ENCODE peak calls at places on chromosomes 6 and 20, in four cellular contexts. K is iris pigment epithelial cell, H is GM19239, L is NCI-H82. W is an unnamed sample.

GRCh38 chr20:46210672-46211330 is 92.7 kb downstream of the CD40 start:
- DNase-seq in K (no peak), H (no peak), L (peak), W (no peak)

GRCh38 chr6:49087372-49087771 is 375.7 kb downstream of the MMUT start:
- DNase-seq in K (no peak), H (no peak), L (no peak), W (no peak)

GRCh38 chr6:165729307-165729936 is 66.4 kb upstream of the PDE10A start:
- DNase-seq in K (no peak), H (peak), L (peak), W (no peak)

GRCh38 chr6:155495011-155495768 is 39.6 kb upstream of the NOX3 start:
- DNase-seq in K (peak), H (no peak), L (peak), W (no peak)

GRCh38 chr20:1809121-1809520 is 86.1 kb upstream of the SIRPA start:
- DNase-seq in K (peak), H (no peak), L (no peak), W (no peak)

GRCh38 chr20:62702886-62703852 is 5.5 kb upstream of the NTSR1 start:
- DNase-seq in K (peak), H (no peak), L (no peak), W (no peak)

GRCh38 chr6:56756219-56756789 is 113.6 kb upstream of the DST start:
- DNase-seq in K (no peak), H (no peak), L (peak), W (no peak)

GRCh38 chr20:61930776-61931475 is 134.8 kb downstream of the TAF4 start:
- DNase-seq in K (no peak), H (no peak), L (no peak), W (no peak)

GRCh38 chr20:17848649-17849048 is 119.9 kb downstream of the SNX5 start:
- DNase-seq in K (no peak), H (no peak), L (no peak), W (no peak)

GRCh38 chr20:4667371-4667773 is 54.3 kb upstream of the PRND start:
- DNase-seq in K (no peak), H (no peak), L (peak), W (no peak)

GRCh38 chr6:168264593-168265335 is 54.8 kb downstream of the DACT2 start:
- DNase-seq in K (no peak), H (no peak), L (no peak), W (no peak)

GRCh38 chr20:8583209-8584106 is 451.4 kb downstream of the PLCB1 start:
- DNase-seq in K (peak), H (no peak), L (no peak), W (no peak)

GRCh38 chr20:7272512-7272911 is 505.0 kb downstream of the BMP2 start:
- DNase-seq in K (peak), H (no peak), L (peak), W (no peak)

GRCh38 chr20:7924692-7925091 is 15.6 kb downstream of the HAO1 start:
- DNase-seq in K (peak), H (no peak), L (no peak), W (no peak)

GRCh38 chr20:36833275-36834020 is 42.5 kb upstream of the TLDC2 start:
- DNase-seq in K (peak), H (no peak), L (peak), W (no peak)

GRCh38 chr6:63527658-63528514 is 44.4 kb upstream of the LOC128125822 start:
- DNase-seq in K (peak), H (no peak), L (no peak), W (peak)

GRCh38 chr6:122947355-122947754 is 48.7 kb upstream of the CLVS2 start:
- DNase-seq in K (peak), H (no peak), L (peak), W (no peak)

GRCh38 chr6:15113587-15113986 is 132.3 kb upstream of the JARID2 start:
- DNase-seq in K (no peak), H (no peak), L (no peak), W (no peak)

GRCh38 chr6:131199568-131200272 is 64.5 kb downstream of the AKAP7 start:
- DNase-seq in K (peak), H (peak), L (peak), W (no peak)

GRCh38 chr6:143125455-143125854 is 64.8 kb downstream of the AIG1 start:
- DNase-seq in K (no peak), H (no peak), L (peak), W (no peak)

GRCh38 chr20:19114410-19114809 is 98.0 kb upstream of the SLC24A3 start:
- DNase-seq in K (no peak), H (no peak), L (no peak), W (peak)

GRCh38 chr6:9646346-9647042 is 768.4 kb downstream of the TFAP2A start:
- DNase-seq in K (peak), H (no peak), L (no peak), W (peak)

GRCh38 chr6:2850480-2851150 is 9.0 kb upstream of the SERPINB1 start:
- DNase-seq in K (peak), H (no peak), L (no peak), W (no peak)

GRCh38 chr20:23164176-23164601 is 78.1 kb upstream of the CD93 start:
- DNase-seq in K (no peak), H (no peak), L (no peak), W (no peak)

GRCh38 chr20:9068896-9069663 is at the start of gene PLCB4:
- DNase-seq in K (peak), H (no peak), L (peak), W (no peak)

GRCh38 chr20:52305843-52306242 is 114.3 kb upstream of the ZFP64 start:
- DNase-seq in K (no peak), H (no peak), L (no peak), W (no peak)

GRCh38 chr6:4021862-4022715 is 56.8 kb downstream of the FAM217A start:
- DNase-seq in K (peak), H (no peak), L (peak), W (no peak)

GRCh38 chr6:130945401-130945919 is 117.6 kb downstream of the EPB41L2 start:
- DNase-seq in K (peak), H (no peak), L (no peak), W (no peak)

GRCh38 chr6:151992091-151992490 is 184.6 kb downstream of the ESR1 start:
- DNase-seq in K (no peak), H (no peak), L (no peak), W (no peak)

GRCh38 chr6:158284340-158285210 is 27.7 kb upstream of the TULP4 start:
- DNase-seq in K (peak), H (no peak), L (peak), W (no peak)

GRCh38 chr20:44326391-44327159 is 10.3 kb upstream of the R3HDML start:
- DNase-seq in K (no peak), H (no peak), L (no peak), W (no peak)

GRCh38 chr20:15220009-15220656 is 882.7 kb upstream of the FLRT3 start:
- DNase-seq in K (no peak), H (no peak), L (no peak), W (no peak)

GRCh38 chr6:47737406-47737805 is 39.0 kb downstream of the ADGRF4 start:
- DNase-seq in K (no peak), H (no peak), L (no peak), W (no peak)

GRCh38 chr6:106084106-106084963 is 1.8 kb upstream of the PRDM1 start:
- DNase-seq in K (peak), H (no peak), L (peak), W (no peak)

GRCh38 chr6:79117752-79118151 is 39.7 kb upstream of the PHIP start:
- DNase-seq in K (peak), H (no peak), L (no peak), W (no peak)